ENCODE peak calls at places on chromosomes 4 and X, in four cellular contexts. M is H1, Z is GM12878, P is HCT116. J is an unnamed sample.

GRCh38 chrX:107996124-107996523 is 14.0 kb upstream of the TEX13B start:
- DNase-seq in M (no peak), Z (no peak), P (no peak), J (no peak)

GRCh38 chr4:88187766-88188165 is 29.3 kb upstream of the ABCG2 start:
- DNase-seq in M (no peak), Z (no peak), P (no peak), J (no peak)

GRCh38 chr4:74189331-74190043 is 31.6 kb downstream of the MTHFD2L start:
- DNase-seq in M (no peak), Z (peak; percentile 25), P (peak; percentile 72), J (peak; percentile 33)

GRCh38 chr4:185702147-185702663 is 109.8 kb downstream of the SORBS2 start:
- DNase-seq in M (no peak), Z (no peak), P (no peak), J (no peak)

GRCh38 chr4:87071401-87071800 is 136.6 kb downstream of the AFF1 start:
- DNase-seq in M (no peak), Z (no peak), P (no peak), J (no peak)

GRCh38 chr4:142160509-142160908 is 524.1 kb downstream of the IL15 start:
- DNase-seq in M (no peak), Z (no peak), P (no peak), J (no peak)

GRCh38 chr4:130576218-130576617 is 1480.3 kb downstream of the C4orf33 start:
- DNase-seq in M (no peak), Z (no peak), P (no peak), J (no peak)

GRCh38 chrX:70196961-70197805 is 19.9 kb downstream of the DGAT2L6 start:
- DNase-seq in M (peak; percentile 9), Z (no peak), P (peak; percentile 60), J (peak; percentile 74)

GRCh38 chr4:87862236-87862635 is 29.5 kb downstream of the MEPE start:
- DNase-seq in M (no peak), Z (no peak), P (no peak), J (no peak)

GRCh38 chr4:76055005-76055404 is 19.1 kb upstream of the CXCL11 start:
- DNase-seq in M (no peak), Z (peak; percentile 74), P (no peak), J (no peak)

GRCh38 chr4:123096038-123096437 is 173.6 kb upstream of the NUDT6 start:
- DNase-seq in M (no peak), Z (no peak), P (peak; percentile 18), J (peak; percentile 14)

GRCh38 chr4:26496207-26496783 is 6.0 kb upstream of the CCKAR start:
- DNase-seq in M (no peak), Z (no peak), P (no peak), J (no peak)

GRCh38 chrX:103309860-103310591 is 764 bp downstream of the BEX2 start:
- DNase-seq in M (no peak), Z (no peak), P (no peak), J (no peak)

GRCh38 chr4:24208691-24209090 is 318.8 kb upstream of the PPARGC1A start:
- DNase-seq in M (no peak), Z (no peak), P (no peak), J (no peak)

GRCh38 chr4:24209891-24210290 is 320.0 kb upstream of the PPARGC1A start:
- DNase-seq in M (no peak), Z (no peak), P (no peak), J (no peak)

GRCh38 chr4:24209131-24209530 is 319.3 kb upstream of the PPARGC1A start:
- DNase-seq in M (no peak), Z (no peak), P (no peak), J (no peak)

GRCh38 chr4:24202579-24202978 is 312.7 kb upstream of the PPARGC1A start:
- DNase-seq in M (no peak), Z (no peak), P (no peak), J (no peak)

GRCh38 chr4:24203896-24204295 is 314.0 kb upstream of the PPARGC1A start:
- DNase-seq in M (no peak), Z (no peak), P (no peak), J (no peak)
- TF ChIP-seq EGR1 in M (no peak), Z (no peak), P (no peak), J (no peak)

GRCh38 chr4:145937990-145938611 is 522 bp downstream of the ZNF827 start:
- DNase-seq in M (no peak), Z (no peak), P (no peak), J (no peak)
- TF ChIP-seq EGR1 in M (peak; percentile 50), Z (no peak), P (no peak), J (no peak)

DNA sequence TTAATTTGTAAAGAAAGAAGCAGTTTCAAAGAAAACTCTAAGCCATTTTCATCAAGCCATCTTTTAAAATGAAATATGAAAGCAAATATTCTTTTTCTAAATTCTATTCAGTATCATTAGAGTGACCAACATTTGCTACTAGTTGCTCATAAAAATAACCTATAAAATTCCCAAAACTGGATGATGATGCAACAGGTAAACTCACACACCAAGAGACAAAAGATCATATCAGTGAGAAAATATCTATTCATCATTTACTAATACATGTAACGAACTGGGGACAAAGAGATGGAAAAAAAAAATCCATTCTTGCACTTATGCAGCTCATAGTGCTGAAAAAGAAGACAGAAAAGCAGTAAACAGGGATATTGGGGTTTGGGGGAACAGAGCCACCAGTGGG is 48.1 kb downstream of the PDGFC start:
- DNase-seq in M (no peak), Z (no peak), P (no peak), J (no peak)
- TF ChIP-seq EGR1 in M (no peak), Z (no peak), P (no peak), J (no peak)

DNA sequence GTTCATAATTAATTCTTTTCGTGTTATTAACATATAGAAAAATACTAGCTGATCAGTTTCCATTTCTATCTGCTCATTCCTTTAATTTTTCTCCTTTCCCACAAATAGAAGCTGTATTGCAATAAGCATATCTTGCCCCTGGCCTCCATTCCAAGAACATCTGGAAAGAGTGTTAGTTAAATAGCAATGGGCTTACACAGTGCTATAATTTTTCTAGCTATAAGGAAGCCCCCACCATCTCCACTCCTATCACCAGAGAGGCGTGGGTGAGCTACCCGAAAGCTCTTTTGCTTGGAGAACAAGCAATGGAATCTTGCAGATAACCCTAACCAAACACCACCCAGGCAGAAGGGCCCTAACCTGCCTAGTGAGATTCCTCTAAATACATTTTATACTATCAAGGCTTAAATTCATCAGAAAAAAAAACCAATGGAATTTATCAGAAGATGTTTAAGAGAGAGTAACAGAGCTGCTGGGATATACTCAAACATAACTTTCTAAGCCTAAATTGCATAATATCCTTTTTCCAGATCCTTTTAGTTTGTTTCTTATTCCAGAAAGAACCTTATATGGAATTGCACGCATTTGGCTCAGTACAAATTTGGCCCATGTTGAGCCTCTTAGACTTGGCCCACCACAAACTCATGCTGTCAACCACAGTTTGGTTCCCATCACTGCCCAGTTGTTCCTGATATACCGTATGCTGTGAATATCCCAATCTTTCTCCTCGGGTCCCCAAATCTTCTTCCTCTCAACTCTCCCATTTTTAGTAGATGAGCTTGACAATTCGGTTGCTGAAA is 91.6 kb upstream of the PLAC1 start:
- DNase-seq in M (no peak), Z (no peak), P (no peak), J (no peak)
- TF ChIP-seq EGR1 in M (no peak), Z (no peak), P (no peak), J (no peak)

GRCh38 chr4:4426511-4427477 is 39.9 kb downstream of the NSG1 start:
- DNase-seq in M (peak; percentile 79), Z (no peak), P (no peak), J (no peak)
- TF ChIP-seq EGR1 in M (peak; percentile 52), Z (no peak), P (no peak), J (no peak)

GRCh38 chr4:124757121-124757520 is 44.6 kb upstream of the ANKRD50 start:
- DNase-seq in M (no peak), Z (no peak), P (no peak), J (no peak)
- TF ChIP-seq EGR1 in M (no peak), Z (no peak), P (no peak), J (no peak)

GRCh38 chr4:53547983-53548382 is 43.3 kb downstream of the LNX1 start:
- DNase-seq in M (no peak), Z (no peak), P (no peak), J (no peak)
- TF ChIP-seq EGR1 in M (no peak), Z (no peak), P (no peak), J (no peak)

DNA sequence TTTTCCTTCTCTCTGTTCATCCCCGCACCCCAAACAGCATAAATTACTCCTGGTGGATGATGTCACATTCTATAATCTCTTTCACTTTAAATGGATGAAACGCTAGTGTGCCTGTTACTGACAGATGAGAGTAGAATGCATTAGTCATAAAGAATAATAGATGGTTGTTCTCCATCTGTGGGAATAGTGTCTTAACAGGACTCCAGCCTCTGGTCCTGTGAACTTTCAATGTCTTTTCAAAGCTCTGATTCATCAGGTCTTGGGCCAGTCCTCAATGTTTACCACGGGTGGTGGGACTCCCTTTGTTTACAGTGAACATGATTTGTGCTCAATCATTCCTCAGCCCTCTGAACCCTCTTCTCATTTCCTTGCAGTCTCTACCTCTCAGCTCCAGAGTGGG is 182.6 kb downstream of the GABRB1 start:
- DNase-seq in M (no peak), Z (no peak), P (no peak), J (no peak)
- TF ChIP-seq EGR1 in M (no peak), Z (no peak), P (no peak), J (no peak)